ENCODE peak calls at places on chromosomes 2 and 18, in six cellular contexts. B, E, D, C, I and J are unnamed samples.

GRCh38 chr2:28447943-28448737 is 47.7 kb upstream of the PLB1 start:
- DNase-seq in I (no peak), C (no peak), B (no peak), D (no peak), E (peak; percentile 91), J (no peak)

GRCh38 chr2:143949121-143949848 is 570.6 kb downstream of the ZEB2 start:
- DNase-seq in E (peak; percentile 44), C (no peak), B (no peak), D (no peak), I (no peak), J (no peak)

GRCh38 chr2:37890893-37891495 is 34.1 kb upstream of the RMDN2 start:
- DNase-seq in B (peak; percentile 90), I (peak; percentile 34), C (peak; percentile 77), D (peak; percentile 35), E (peak; percentile 62), J (no peak)

GRCh38 chr2:224311226-224311625 is 90.7 kb downstream of the FAM124B start:
- DNase-seq in E (no peak), I (no peak), D (no peak), B (no peak), C (no peak), J (no peak)

GRCh38 chr18:8828300-8828699 is 122.9 kb downstream of the MTCL1 start:
- DNase-seq in D (no peak), E (no peak), C (no peak), I (no peak), B (no peak), J (no peak)

GRCh38 chr2:26174691-26175181 is 1.8 kb downstream of the GAREM2 start:
- DNase-seq in C (no peak), E (no peak), B (no peak), D (no peak), I (no peak), J (no peak)

GRCh38 chr2:33498291-33498956 is 22.0 kb downstream of the RASGRP3 start:
- DNase-seq in D (no peak), E (no peak), B (no peak), C (no peak), I (no peak), J (no peak)

GRCh38 chr2:24169031-24169430 is 5.8 kb upstream of the FAM228A start:
- DNase-seq in E (no peak), C (no peak), B (no peak), D (no peak), I (no peak), J (no peak)

GRCh38 chr2:207121784-207122183 is 44.0 kb downstream of the KLF7 start:
- DNase-seq in I (no peak), B (no peak), C (no peak), E (peak; percentile 85), D (no peak), J (no peak)

GRCh38 chr18:34802938-34803337 is 92.8 kb downstream of the DTNA start:
- DNase-seq in D (no peak), C (no peak), E (peak; percentile 29), I (no peak), B (no peak), J (no peak)

GRCh38 chr2:98715812-98716451 is 15.0 kb downstream of the MGAT4A start:
- DNase-seq in C (no peak), E (no peak), I (no peak), D (no peak), B (no peak), J (no peak)

GRCh38 chr2:173574304-173574703 is 219.6 kb downstream of the CDCA7 start:
- DNase-seq in C (no peak), E (no peak), B (no peak), D (no peak), I (no peak), J (no peak)

GRCh38 chr2:169363570-169364150 is 1.3 kb upstream of the LRP2 start:
- DNase-seq in C (no peak), E (no peak), B (peak; percentile 22), D (no peak), I (peak; percentile 21), J (no peak)

GRCh38 chr2:25159947-25160346 is 8.4 kb downstream of the POMC start:
- DNase-seq in D (no peak), C (no peak), E (peak; percentile 18), I (no peak), B (peak; percentile 44), J (no peak)

GRCh38 chr18:75408554-75409506 is 18.7 kb downstream of the SMIM21 start:
- DNase-seq in B (peak; percentile 65), C (no peak), D (no peak), E (peak; percentile 100), I (no peak), J (peak; percentile 99)

GRCh38 chr2:213415093-213415492 is 130.8 kb downstream of the SPAG16 start:
- DNase-seq in I (no peak), C (no peak), D (no peak), E (no peak), B (no peak), J (no peak)

GRCh38 chr2:186515376-186515775 is 29.3 kb downstream of the ZC3H15 start:
- DNase-seq in D (no peak), E (no peak), C (no peak), I (no peak), B (no peak), J (no peak)

GRCh38 chr18:13549879-13550231 is 176.5 kb downstream of the FAM210A start:
- DNase-seq in E (no peak), D (no peak), I (no peak), B (no peak), C (no peak), J (no peak)

GRCh38 chr2:240184198-240184590 is 43.7 kb upstream of the OTOS start:
- DNase-seq in B (no peak), D (no peak), I (no peak), E (no peak), C (no peak), J (no peak)

GRCh38 chr2:105791229-105791628 is 46.5 kb downstream of the NCK2 start:
- DNase-seq in D (no peak), E (no peak), I (no peak), C (no peak), B (no peak), J (no peak)

GRCh38 chr2:120470717-120471060 is 124.8 kb downstream of the INHBB start:
- DNase-seq in B (no peak), C (no peak), D (no peak), I (no peak), E (no peak), J (no peak)

GRCh38 chr2:232343816-232344215 is 34.7 kb upstream of the ALPP start:
- DNase-seq in B (no peak), E (no peak), D (no peak), I (no peak), C (no peak), J (no peak)

GRCh38 chr2:127355407-127356008 is 32.3 kb downstream of the MAP3K2 start:
- DNase-seq in E (no peak), B (no peak), C (no peak), I (no peak), D (no peak), J (no peak)

GRCh38 chr2:239275037-239275685 is 125.7 kb downstream of the HDAC4 start:
- DNase-seq in E (peak; percentile 98), I (peak; percentile 55), B (peak; percentile 82), D (peak; percentile 69), C (peak; percentile 69), J (peak; percentile 81)

GRCh38 chr2:113073325-113073834 is 5.6 kb downstream of the IL1F10 start:
- DNase-seq in B (no peak), D (no peak), I (no peak), C (no peak), E (no peak), J (no peak)

GRCh38 chr2:126655500-126656310 is at the start of gene GYPC:
- DNase-seq in B (no peak), I (peak; percentile 31), E (peak; percentile 82), C (peak; percentile 47), D (peak; percentile 78), J (no peak)

GRCh38 chr2:240174496-240174895 is 34.0 kb upstream of the OTOS start:
- DNase-seq in I (no peak), B (no peak), D (no peak), E (no peak), C (no peak), J (no peak)

GRCh38 chr18:63888473-63889190 is 1.1 kb downstream of the SERPINB2 start:
- DNase-seq in B (no peak), D (no peak), C (no peak), I (no peak), E (no peak), J (no peak)
- H3K27ac ChIP-seq in B (no peak overlapping the region), D (no peak overlapping the region), C (no peak overlapping the region), I (no peak overlapping the region), E (no peak overlapping the region), J (peak overlapping the region; percentile 95)

DNA sequence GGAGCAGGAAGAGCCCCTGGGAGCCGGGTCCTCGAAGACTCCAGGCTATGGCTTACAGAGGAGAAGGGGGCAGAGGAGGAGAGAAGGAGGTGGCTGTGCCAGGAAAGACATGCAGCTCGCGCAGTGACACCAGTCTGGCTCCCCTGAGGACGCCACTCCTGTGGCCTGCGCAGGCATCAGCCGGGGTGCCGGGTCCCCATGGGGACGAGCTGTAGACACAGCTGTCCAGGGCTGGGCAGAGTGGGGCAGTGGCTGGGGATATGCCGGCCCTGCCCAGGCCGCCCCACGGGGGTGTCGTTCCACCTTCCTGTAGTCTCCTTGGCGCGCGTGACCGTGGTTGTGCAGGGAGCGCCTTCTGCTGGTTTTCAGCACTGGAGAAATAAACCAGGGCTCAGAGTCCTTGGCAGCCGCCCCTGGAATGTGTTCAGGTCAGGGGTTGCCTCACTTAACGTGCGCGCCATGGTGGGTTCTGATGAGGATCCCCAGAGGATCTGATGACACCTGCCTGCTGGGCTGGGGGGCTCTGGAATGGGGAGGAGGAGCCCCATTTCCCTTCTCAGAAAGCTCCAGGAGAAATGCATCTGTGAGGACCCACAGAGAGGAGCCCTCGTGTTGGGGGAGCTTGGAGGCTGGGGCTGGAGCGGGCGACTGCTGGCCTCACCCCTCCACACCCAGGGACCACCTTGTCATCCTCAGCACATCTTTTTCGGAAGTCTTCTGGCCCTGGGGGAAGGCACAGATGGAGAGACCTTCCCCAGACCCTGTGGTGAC is 26.7 kb downstream of the RAMP1 start:
- DNase-seq in E (no peak), C (no peak), B (no peak), I (peak; percentile 25), D (no peak), J (no peak)
- H3K27ac ChIP-seq in E (peak overlapping the region; percentile 10), C (peak overlapping the region; percentile 94), B (no peak overlapping the region), I (peak overlapping the region; percentile 38), D (peak overlapping the region; percentile 73), J (no peak overlapping the region)

DNA sequence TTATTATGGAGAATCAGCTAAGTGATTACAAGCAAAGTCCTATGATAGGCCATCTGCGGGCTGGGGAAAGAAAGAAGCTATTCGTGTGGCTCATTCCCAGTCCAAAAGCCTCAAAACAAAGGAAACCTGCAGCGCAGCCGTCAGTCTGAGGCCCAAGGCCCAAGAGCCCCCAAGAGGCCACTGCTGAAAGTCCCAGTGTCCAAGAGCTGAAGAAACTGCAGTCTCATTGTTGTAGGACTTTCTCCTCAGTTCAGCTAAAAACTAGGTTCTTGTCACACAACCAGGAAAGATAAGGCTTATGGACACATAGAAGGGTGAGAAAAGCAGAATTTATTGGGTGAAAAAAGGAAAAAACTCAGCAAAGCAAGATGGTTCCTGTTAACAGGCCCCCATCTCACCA is 143.2 kb downstream of the RHBDD1 start:
- DNase-seq in B (no peak), I (peak; percentile 26), C (no peak), D (no peak), E (no peak), J (no peak)
- H3K27ac ChIP-seq in B (no peak overlapping the region), I (peak overlapping the region; percentile 32), C (no peak overlapping the region), D (no peak overlapping the region), E (no peak overlapping the region), J (no peak overlapping the region)

DNA sequence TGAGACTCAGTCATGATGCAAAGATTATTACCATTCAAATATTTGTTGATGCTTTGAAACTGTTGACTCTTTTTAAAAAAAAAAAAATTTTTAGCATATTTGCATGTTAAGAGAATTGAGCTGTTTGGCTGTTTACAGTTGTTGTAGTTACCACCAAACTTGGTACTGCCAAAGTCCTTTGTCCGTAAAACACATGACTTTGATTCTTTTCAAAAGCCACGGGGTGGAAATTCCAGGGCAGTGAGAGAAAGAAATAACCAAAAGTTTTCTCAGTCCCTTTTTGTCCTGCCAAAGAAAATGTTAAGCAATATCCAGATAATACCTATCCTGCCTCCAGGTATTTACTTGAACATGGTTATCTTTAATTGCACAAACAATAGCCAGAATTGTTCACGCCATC is 474.7 kb downstream of the METTL4 start:
- DNase-seq in B (no peak), D (no peak), C (no peak), E (no peak), I (no peak), J (no peak)
- H3K27ac ChIP-seq in B (no peak overlapping the region), D (no peak overlapping the region), C (no peak overlapping the region), E (no peak overlapping the region), I (no peak overlapping the region), J (no peak overlapping the region)